ENCODE peak calls at places on chromosomes 2 and 18, in nine cellular contexts. One of them, this sample, is unnamed. For H3K4me1, the result is how much of the 10 kb centered on the place peaks cover.

GRCh38 chr2:172178035-172178434 is 75.3 kb upstream of the DLX2 start:
- DNase-seq in esophagus squamous epithelium: no peak
- DNase-seq in right atrium auricular region: no peak
- DNase-seq in left lung: no peak
- DNase-seq in lower lobe of right lung: no peak
- DNase-seq in GM23248: peak
- DNase-seq in A549: no peak
- DNase-seq in upper lobe of right lung: no peak
- DNase-seq in CD4-positive, CD25-positive, alpha-beta regulatory T cell: no peak
- DNase-seq in this sample: no peak

GRCh38 chr2:72222829-72223564 is 75.3 kb upstream of the CYP26B1 start:
- DNase-seq in esophagus squamous epithelium: no peak
- DNase-seq in right atrium auricular region: no peak
- DNase-seq in left lung: no peak
- DNase-seq in lower lobe of right lung: no peak
- DNase-seq in GM23248: peak
- DNase-seq in A549: no peak
- DNase-seq in upper lobe of right lung: no peak
- DNase-seq in CD4-positive, CD25-positive, alpha-beta regulatory T cell: no peak
- DNase-seq in this sample: no peak

GRCh38 chr2:200950378-200950777 is 13.1 kb downstream of the ORC2 start:
- DNase-seq in esophagus squamous epithelium: no peak
- DNase-seq in right atrium auricular region: no peak
- DNase-seq in left lung: no peak
- DNase-seq in lower lobe of right lung: no peak
- DNase-seq in GM23248: no peak
- DNase-seq in A549: no peak
- DNase-seq in upper lobe of right lung: no peak
- DNase-seq in CD4-positive, CD25-positive, alpha-beta regulatory T cell: no peak
- DNase-seq in this sample: no peak

GRCh38 chr18:46324556-46324955 is 220.4 kb downstream of the HAUS1 start:
- DNase-seq in esophagus squamous epithelium: no peak
- DNase-seq in right atrium auricular region: no peak
- DNase-seq in left lung: no peak
- DNase-seq in lower lobe of right lung: no peak
- DNase-seq in GM23248: peak
- DNase-seq in A549: peak
- DNase-seq in upper lobe of right lung: no peak
- DNase-seq in CD4-positive, CD25-positive, alpha-beta regulatory T cell: no peak
- DNase-seq in this sample: no peak

GRCh38 chr2:1824202-1824905 is 80.0 kb upstream of the PXDN start:
- DNase-seq in esophagus squamous epithelium: no peak
- DNase-seq in right atrium auricular region: no peak
- DNase-seq in left lung: no peak
- DNase-seq in lower lobe of right lung: no peak
- DNase-seq in GM23248: peak
- DNase-seq in A549: no peak
- DNase-seq in upper lobe of right lung: no peak
- DNase-seq in CD4-positive, CD25-positive, alpha-beta regulatory T cell: no peak
- DNase-seq in this sample: no peak

GRCh38 chr2:24471662-24472061 is 19.4 kb upstream of the NCOA1 start:
- DNase-seq in esophagus squamous epithelium: no peak
- DNase-seq in right atrium auricular region: no peak
- DNase-seq in left lung: no peak
- DNase-seq in lower lobe of right lung: no peak
- DNase-seq in GM23248: peak
- DNase-seq in A549: no peak
- DNase-seq in upper lobe of right lung: no peak
- DNase-seq in CD4-positive, CD25-positive, alpha-beta regulatory T cell: peak
- DNase-seq in this sample: no peak

GRCh38 chr2:73919596-73920228 is 7.0 kb upstream of the DGUOK start:
- DNase-seq in esophagus squamous epithelium: no peak
- DNase-seq in right atrium auricular region: no peak
- DNase-seq in left lung: no peak
- DNase-seq in lower lobe of right lung: no peak
- DNase-seq in GM23248: no peak
- DNase-seq in A549: no peak
- DNase-seq in upper lobe of right lung: no peak
- DNase-seq in CD4-positive, CD25-positive, alpha-beta regulatory T cell: no peak
- DNase-seq in this sample: no peak

GRCh38 chr2:228548230-228548629 is 366.7 kb upstream of the SPHKAP start:
- DNase-seq in esophagus squamous epithelium: no peak
- DNase-seq in right atrium auricular region: no peak
- DNase-seq in left lung: no peak
- DNase-seq in lower lobe of right lung: no peak
- DNase-seq in GM23248: peak
- DNase-seq in A549: no peak
- DNase-seq in upper lobe of right lung: no peak
- DNase-seq in CD4-positive, CD25-positive, alpha-beta regulatory T cell: no peak
- DNase-seq in this sample: no peak

GRCh38 chr2:216950547-216950946 is 90.7 kb upstream of the TNP1 start:
- DNase-seq in esophagus squamous epithelium: no peak
- DNase-seq in right atrium auricular region: no peak
- DNase-seq in left lung: no peak
- DNase-seq in lower lobe of right lung: no peak
- DNase-seq in GM23248: no peak
- DNase-seq in A549: no peak
- DNase-seq in upper lobe of right lung: no peak
- DNase-seq in CD4-positive, CD25-positive, alpha-beta regulatory T cell: no peak
- DNase-seq in this sample: no peak

GRCh38 chr2:8148260-8148880 is 533.5 kb upstream of the ID2 start:
- DNase-seq in esophagus squamous epithelium: no peak
- DNase-seq in right atrium auricular region: no peak
- DNase-seq in left lung: no peak
- DNase-seq in lower lobe of right lung: no peak
- DNase-seq in GM23248: peak
- DNase-seq in A549: peak
- DNase-seq in upper lobe of right lung: no peak
- DNase-seq in CD4-positive, CD25-positive, alpha-beta regulatory T cell: no peak
- DNase-seq in this sample: no peak

GRCh38 chr2:98821629-98822135 is 90.8 kb upstream of the MGAT4A start:
- DNase-seq in esophagus squamous epithelium: no peak
- DNase-seq in right atrium auricular region: no peak
- DNase-seq in left lung: no peak
- DNase-seq in lower lobe of right lung: no peak
- DNase-seq in GM23248: no peak
- DNase-seq in A549: no peak
- DNase-seq in upper lobe of right lung: no peak
- DNase-seq in CD4-positive, CD25-positive, alpha-beta regulatory T cell: no peak
- DNase-seq in this sample: no peak

GRCh38 chr2:118530976-118531375 is 316.5 kb downstream of the EN1 start:
- DNase-seq in esophagus squamous epithelium: no peak
- DNase-seq in right atrium auricular region: no peak
- DNase-seq in left lung: no peak
- DNase-seq in lower lobe of right lung: no peak
- DNase-seq in GM23248: peak
- DNase-seq in A549: no peak
- DNase-seq in upper lobe of right lung: no peak
- DNase-seq in CD4-positive, CD25-positive, alpha-beta regulatory T cell: no peak
- DNase-seq in this sample: no peak

DNA sequence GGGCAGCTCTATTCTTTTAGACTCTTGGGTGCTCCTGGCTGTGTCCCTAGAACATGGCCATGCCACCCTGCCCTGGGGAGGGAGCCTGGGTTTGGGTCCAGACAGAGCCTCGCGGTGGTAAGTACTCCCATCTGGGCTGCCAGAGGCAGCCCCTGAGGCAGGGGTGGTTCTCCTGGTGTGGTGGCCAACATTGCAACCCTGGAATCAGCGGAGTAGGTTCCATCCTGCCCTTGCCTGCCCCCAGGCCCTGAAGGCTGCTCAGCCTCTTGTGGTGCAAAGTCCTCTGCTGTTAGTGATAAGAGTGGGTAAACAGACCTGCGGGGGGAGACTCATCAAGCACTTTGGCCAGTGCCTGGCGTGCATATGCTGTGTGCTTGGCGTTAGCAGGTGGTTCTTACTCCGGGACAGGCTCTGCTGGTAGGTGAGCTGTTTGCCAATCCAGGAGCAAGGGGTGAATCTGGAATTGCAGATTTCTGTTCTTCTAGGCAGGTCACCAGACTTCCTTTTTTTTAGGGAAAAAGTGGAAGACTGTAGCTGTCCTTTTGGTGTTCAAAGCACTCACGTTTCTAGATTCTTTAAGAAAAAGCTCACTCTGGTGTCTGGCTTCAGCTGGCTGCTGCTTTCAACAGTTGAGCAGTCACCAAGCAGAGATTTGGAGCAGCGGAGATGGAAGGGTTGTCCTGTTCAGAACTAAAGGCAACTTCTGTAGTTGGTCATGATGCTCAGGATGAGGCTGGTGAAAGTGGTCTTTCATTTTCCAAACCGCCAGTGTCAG is 3.2 kb downstream of the CNNM3 start:
- DNase-seq in esophagus squamous epithelium: no peak
- DNase-seq in right atrium auricular region: no peak
- DNase-seq in left lung: no peak
- DNase-seq in lower lobe of right lung: peak
- DNase-seq in GM23248: no peak
- DNase-seq in A549: no peak
- DNase-seq in upper lobe of right lung: peak
- DNase-seq in CD4-positive, CD25-positive, alpha-beta regulatory T cell: no peak
- DNase-seq in this sample: no peak
- H3K4me3 ChIP-seq in esophagus squamous epithelium: no peak
- H3K4me3 ChIP-seq in right atrium auricular region: no peak
- H3K4me3 ChIP-seq in left lung: no peak
- H3K4me3 ChIP-seq in lower lobe of right lung: peak
- H3K4me3 ChIP-seq in GM23248: no peak
- H3K4me3 ChIP-seq in A549: no peak
- H3K4me3 ChIP-seq in upper lobe of right lung: peak
- H3K4me3 ChIP-seq in CD4-positive, CD25-positive, alpha-beta regulatory T cell: peak
- H3K4me3 ChIP-seq in this sample: no peak

DNA sequence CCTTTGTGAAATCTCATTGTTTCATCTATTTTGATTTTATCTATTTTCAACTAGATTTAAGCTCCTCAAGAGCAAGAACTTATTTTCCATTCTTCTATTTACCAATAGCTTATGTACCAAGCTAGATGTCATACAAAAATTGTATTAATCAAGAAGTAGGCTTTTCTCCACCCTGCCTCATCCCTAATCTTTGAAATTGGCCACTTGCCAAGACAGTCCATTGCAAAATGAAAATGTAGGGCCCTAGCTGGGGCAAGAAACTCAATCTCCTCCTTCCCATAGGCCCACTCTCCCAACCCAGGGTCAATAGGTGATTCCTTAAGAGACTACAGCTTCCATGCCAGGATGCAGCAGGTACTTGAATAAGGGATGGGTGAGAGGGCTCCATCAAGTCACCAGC is 39.3 kb upstream of the STPG4 start:
- DNase-seq in esophagus squamous epithelium: no peak
- DNase-seq in right atrium auricular region: no peak
- DNase-seq in left lung: no peak
- DNase-seq in lower lobe of right lung: no peak
- DNase-seq in GM23248: peak
- DNase-seq in A549: no peak
- DNase-seq in upper lobe of right lung: no peak
- DNase-seq in CD4-positive, CD25-positive, alpha-beta regulatory T cell: no peak
- DNase-seq in this sample: no peak
- H3K4me1 ChIP-seq in esophagus squamous epithelium: under half
- H3K4me1 ChIP-seq in right atrium auricular region: under half
- H3K4me1 ChIP-seq in left lung: under half
- H3K4me1 ChIP-seq in lower lobe of right lung: under half
- H3K4me1 ChIP-seq in GM23248: half or more
- H3K4me1 ChIP-seq in A549: half or more
- H3K4me1 ChIP-seq in upper lobe of right lung: under half
- H3K4me1 ChIP-seq in CD4-positive, CD25-positive, alpha-beta regulatory T cell: under half
- H3K4me1 ChIP-seq in this sample: under half

GRCh38 chr2:64274399-64275173 is 130.4 kb upstream of the PELI1 start:
- DNase-seq in esophagus squamous epithelium: no peak
- DNase-seq in right atrium auricular region: no peak
- DNase-seq in left lung: no peak
- DNase-seq in lower lobe of right lung: no peak
- DNase-seq in GM23248: peak
- DNase-seq in A549: no peak
- DNase-seq in upper lobe of right lung: no peak
- DNase-seq in CD4-positive, CD25-positive, alpha-beta regulatory T cell: no peak
- DNase-seq in this sample: no peak

GRCh38 chr2:64273524-64274398 is 129.5 kb upstream of the PELI1 start:
- DNase-seq in esophagus squamous epithelium: no peak
- DNase-seq in right atrium auricular region: peak
- DNase-seq in left lung: no peak
- DNase-seq in lower lobe of right lung: no peak
- DNase-seq in GM23248: peak
- DNase-seq in A549: no peak
- DNase-seq in upper lobe of right lung: no peak
- DNase-seq in CD4-positive, CD25-positive, alpha-beta regulatory T cell: peak
- DNase-seq in this sample: no peak

GRCh38 chr2:64275174-64275466 is 130.9 kb upstream of the PELI1 start:
- DNase-seq in esophagus squamous epithelium: no peak
- DNase-seq in right atrium auricular region: no peak
- DNase-seq in left lung: no peak
- DNase-seq in lower lobe of right lung: no peak
- DNase-seq in GM23248: no peak
- DNase-seq in A549: no peak
- DNase-seq in upper lobe of right lung: no peak
- DNase-seq in CD4-positive, CD25-positive, alpha-beta regulatory T cell: no peak
- DNase-seq in this sample: no peak

GRCh38 chr2:64276417-64277095 is 132.3 kb upstream of the PELI1 start:
- DNase-seq in esophagus squamous epithelium: no peak
- DNase-seq in right atrium auricular region: no peak
- DNase-seq in left lung: no peak
- DNase-seq in lower lobe of right lung: no peak
- DNase-seq in GM23248: peak
- DNase-seq in A549: no peak
- DNase-seq in upper lobe of right lung: no peak
- DNase-seq in CD4-positive, CD25-positive, alpha-beta regulatory T cell: no peak
- DNase-seq in this sample: no peak

DNA sequence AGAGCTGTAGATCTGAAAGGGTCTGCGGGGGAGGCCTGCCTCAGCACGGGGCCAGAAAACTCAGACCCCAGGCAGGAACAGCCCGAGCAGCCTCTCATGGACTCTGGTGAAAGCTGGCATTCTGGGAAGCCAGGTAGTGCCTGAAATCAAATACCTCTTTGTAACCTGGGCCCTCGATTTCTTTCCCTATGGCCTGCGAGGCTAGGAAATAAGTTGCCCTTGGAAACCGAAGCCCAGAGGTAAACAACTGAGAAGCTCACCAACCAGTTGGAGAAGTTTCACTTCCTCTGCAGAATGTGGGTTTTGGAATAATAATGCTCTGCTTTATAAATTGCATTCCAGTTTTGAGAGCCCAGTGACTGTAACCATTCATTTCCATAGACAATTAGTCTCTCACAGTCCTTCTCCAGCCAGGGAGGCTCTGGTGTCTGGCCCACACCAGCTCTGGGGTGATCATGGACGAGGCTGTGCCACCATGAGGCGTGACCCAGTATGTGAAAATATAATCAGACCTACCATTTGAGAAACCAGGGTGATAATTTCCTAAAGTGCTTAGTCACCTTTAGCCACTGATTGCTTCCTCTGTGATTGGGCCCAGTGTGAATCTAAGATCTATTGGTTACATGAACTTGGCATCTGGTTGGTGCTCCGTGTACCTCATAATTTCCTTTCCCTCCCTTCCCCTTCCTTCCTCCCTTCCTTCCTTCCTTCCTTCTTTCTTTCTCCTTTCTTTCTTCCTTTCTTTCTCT is 133.1 kb upstream of the PELI1 start:
- DNase-seq in esophagus squamous epithelium: no peak
- DNase-seq in right atrium auricular region: no peak
- DNase-seq in left lung: no peak
- DNase-seq in lower lobe of right lung: no peak
- DNase-seq in GM23248: peak
- DNase-seq in A549: no peak
- DNase-seq in upper lobe of right lung: no peak
- DNase-seq in CD4-positive, CD25-positive, alpha-beta regulatory T cell: peak
- DNase-seq in this sample: no peak
- H3K27ac ChIP-seq in esophagus squamous epithelium: peak
- H3K27ac ChIP-seq in right atrium auricular region: peak
- H3K27ac ChIP-seq in left lung: no peak
- H3K27ac ChIP-seq in lower lobe of right lung: peak
- H3K27ac ChIP-seq in GM23248: no peak
- H3K27ac ChIP-seq in A549: peak
- H3K27ac ChIP-seq in upper lobe of right lung: peak
- H3K27ac ChIP-seq in CD4-positive, CD25-positive, alpha-beta regulatory T cell: no peak
- H3K27ac ChIP-seq in this sample: no peak

GRCh38 chr2:188975497-188976102 is 1.4 kb downstream of the COL3A1 start:
- DNase-seq in esophagus squamous epithelium: no peak
- DNase-seq in right atrium auricular region: no peak
- DNase-seq in left lung: no peak
- DNase-seq in lower lobe of right lung: no peak
- DNase-seq in GM23248: peak
- DNase-seq in A549: no peak
- DNase-seq in upper lobe of right lung: no peak
- DNase-seq in CD4-positive, CD25-positive, alpha-beta regulatory T cell: no peak
- DNase-seq in this sample: no peak
- H3K4me3 ChIP-seq in esophagus squamous epithelium: peak
- H3K4me3 ChIP-seq in right atrium auricular region: peak
- H3K4me3 ChIP-seq in left lung: peak
- H3K4me3 ChIP-seq in lower lobe of right lung: peak
- H3K4me3 ChIP-seq in GM23248: peak
- H3K4me3 ChIP-seq in A549: no peak
- H3K4me3 ChIP-seq in upper lobe of right lung: peak
- H3K4me3 ChIP-seq in CD4-positive, CD25-positive, alpha-beta regulatory T cell: no peak
- H3K4me3 ChIP-seq in this sample: no peak

This sample was measured in effector memory CD4-positive, alpha-beta T cell.